ENCODE peak calls at places on chromosomes 6 and 20, in eight cellular contexts. F is activated naive CD8-positive, alpha-beta T cell treated with anti-CD3 and anti-CD28 coated beads, Interleukin-2, amount 50 U/mL, for 24 hours; Y is SK-N-SH; X is AG08395; P is myocyte; U is ELR; S is iPS-NIHi11; M is mesenteric fat pad. A is an unnamed sample.

GRCh38 chr6:50056242-50056641 is 6.5 kb upstream of the DEFB112 start:
- DNase-seq in P (no peak), M (no peak), S (no peak), F (no peak), X (no peak), U (no peak), Y (no peak), A (no peak)

GRCh38 chr6:150667977-150668716 is 68.5 kb downstream of the PLEKHG1 start:
- DNase-seq in X (peak; percentile 81), Y (no peak), P (peak; percentile 55), F (no peak), U (peak; percentile 38), M (no peak), S (peak; percentile 63), A (no peak)

GRCh38 chr6:154721460-154721859 is 11.8 kb upstream of the SCAF8 start:
- DNase-seq in Y (no peak), X (peak; percentile 37), F (no peak), P (peak; percentile 74), S (no peak), M (no peak), U (peak; percentile 95), A (no peak)

GRCh38 chr6:104753251-104753650 is 106.5 kb downstream of the HACE1 start:
- DNase-seq in X (no peak), U (no peak), M (no peak), S (no peak), Y (no peak), P (no peak), F (no peak), A (no peak)

GRCh38 chr6:163260911-163261310 is 153.6 kb upstream of the QKI start:
- DNase-seq in S (peak; percentile 49), X (no peak), F (no peak), U (no peak), Y (no peak), P (no peak), M (no peak), A (no peak)

GRCh38 chr20:51612896-51613295 is 70.4 kb upstream of the NFATC2 start:
- DNase-seq in F (no peak), X (no peak), P (no peak), U (no peak), S (no peak), Y (no peak), M (no peak), A (no peak)

GRCh38 chr6:53734473-53735299 is 60.1 kb upstream of the LRRC1 start:
- DNase-seq in P (peak; percentile 53), U (peak; percentile 97), F (peak; percentile 38), S (peak; percentile 53), M (no peak), X (peak; percentile 58), Y (peak; percentile 9), A (peak; percentile 26)

GRCh38 chr20:37907677-37908397 is 4.9 kb downstream of the VSTM2L start:
- DNase-seq in X (peak; percentile 86), Y (peak; percentile 85), F (no peak), S (peak; percentile 74), M (no peak), P (peak; percentile 84), U (peak; percentile 72), A (no peak)

GRCh38 chr20:13261460-13262301 is 40.6 kb downstream of the ISM1 start:
- DNase-seq in M (no peak), F (peak; percentile 75), S (peak; percentile 77), Y (peak; percentile 55), P (peak; percentile 68), X (peak; percentile 78), U (peak; percentile 55), A (no peak)

GRCh38 chr20:7159903-7160302 is 392.4 kb downstream of the BMP2 start:
- DNase-seq in M (no peak), S (no peak), F (no peak), X (no peak), P (no peak), U (no peak), Y (no peak), A (no peak)

GRCh38 chr6:20208687-20209378 is 3.4 kb downstream of the MBOAT1 start:
- DNase-seq in X (no peak), F (no peak), U (no peak), Y (no peak), M (no peak), P (no peak), S (no peak), A (no peak)

GRCh38 chr6:160678744-160679401 is 14.8 kb upstream of the LPA start:
- DNase-seq in U (no peak), Y (peak; percentile 13), X (no peak), F (no peak), S (peak; percentile 38), M (no peak), P (no peak), A (no peak)

GRCh38 chr6:153024401-153025017 is 22.0 kb upstream of the MTRF1L start:
- DNase-seq in X (peak; percentile 57), U (peak; percentile 75), Y (peak; percentile 60), S (peak; percentile 69), P (peak; percentile 60), F (peak; percentile 14), M (no peak), A (peak; percentile 45)

GRCh38 chr20:60095456-60095855 is 137.2 kb downstream of the CDH26 start:
- DNase-seq in Y (no peak), U (no peak), X (no peak), M (no peak), P (no peak), F (no peak), S (no peak), A (no peak)

GRCh38 chr6:132907915-132908314 is 93.5 kb downstream of the RPS12 start:
- DNase-seq in M (no peak), P (peak; percentile 31), X (peak; percentile 7), F (no peak), Y (no peak), U (peak; percentile 92), S (no peak), A (no peak)

GRCh38 chr20:63834545-63834880 is 3.4 kb upstream of the ZBTB46 start:
- DNase-seq in M (no peak), F (no peak), X (no peak), Y (no peak), U (no peak), P (no peak), S (no peak), A (no peak)

GRCh38 chr6:108896111-108896661 is 48.0 kb downstream of the ARMC2 start:
- DNase-seq in M (no peak), Y (no peak), U (peak; percentile 83), P (peak; percentile 75), F (no peak), X (peak; percentile 78), S (no peak), A (no peak)

GRCh38 chr6:111105578-111105977 is 18.3 kb downstream of the SLC16A10 start:
- DNase-seq in P (peak; percentile 43), M (no peak), X (no peak), Y (peak; percentile 27), U (peak; percentile 86), S (peak; percentile 33), F (peak; percentile 27), A (no peak)

GRCh38 chr6:98384766-98385165 is 449.6 kb upstream of the POU3F2 start:
- DNase-seq in M (no peak), U (no peak), X (no peak), Y (no peak), P (no peak), S (no peak), F (no peak), A (no peak)

GRCh38 chr6:137661601-137662000 is 167.4 kb upstream of the OLIG3 start:
- DNase-seq in X (peak; percentile 32), Y (no peak), S (peak; percentile 61), F (peak; percentile 44), P (peak; percentile 28), M (no peak), U (peak; percentile 35), A (no peak)

GRCh38 chr20:50333856-50334255 is 143.2 kb downstream of the CEBPB start:
- DNase-seq in U (peak; percentile 61), M (no peak), P (peak; percentile 20), F (no peak), S (no peak), Y (no peak), X (peak; percentile 73), A (no peak)

GRCh38 chr20:58251979-58252591 is 23.6 kb upstream of the ANKRD60 start:
- DNase-seq in X (peak; percentile 95), Y (no peak), S (no peak), U (peak; percentile 99), P (peak; percentile 59), M (no peak), F (no peak), A (no peak)

GRCh38 chr6:137894779-137895385 is 27.8 kb downstream of the TNFAIP3 start:
- DNase-seq in F (no peak), U (peak; percentile 55), Y (no peak), X (peak; percentile 45), S (no peak), M (no peak), P (no peak), A (no peak)

GRCh38 chr6:126812651-126813050 is 305.8 kb upstream of the RSPO3 start:
- DNase-seq in P (peak; percentile 42), M (no peak), S (no peak), F (no peak), U (no peak), X (no peak), Y (no peak), A (no peak)

GRCh38 chr6:156279306-156279969 is 497.7 kb upstream of the ARID1B start:
- DNase-seq in X (no peak), M (no peak), F (no peak), Y (peak; percentile 61), U (no peak), S (no peak), P (peak; percentile 35), A (peak; percentile 28)

GRCh38 chr6:7542878-7543394 is 1.5 kb downstream of the DSP start:
- DNase-seq in Y (peak; percentile 42), F (no peak), X (peak; percentile 55), U (peak; percentile 28), S (peak; percentile 73), M (no peak), P (peak; percentile 47), A (no peak)

GRCh38 chr6:90249044-90249443 is 47.6 kb downstream of the BACH2 start:
- DNase-seq in X (no peak), F (no peak), Y (no peak), P (no peak), U (peak; percentile 20), M (no peak), S (no peak), A (no peak)

GRCh38 chr20:59933296-59933848 is at the start of gene SYCP2:
- DNase-seq in M (no peak), F (peak; percentile 60), U (no peak), X (peak; percentile 77), P (no peak), S (peak; percentile 61), Y (peak; percentile 95), A (no peak)

GRCh38 chr6:14317616-14318015 is 200.0 kb downstream of the CD83 start:
- DNase-seq in P (no peak), F (no peak), M (no peak), Y (peak; percentile 32), X (no peak), U (no peak), S (no peak), A (no peak)

GRCh38 chr6:30857537-30857936 is 26.8 kb upstream of the DDR1 start:
- DNase-seq in S (peak; percentile 33), F (no peak), M (peak; percentile 39), P (no peak), Y (no peak), U (no peak), X (no peak), A (peak; percentile 51)

GRCh38 chr6:40817369-40817768 is 221.7 kb downstream of the UNC5CL start:
- DNase-seq in X (no peak), F (no peak), Y (no peak), U (no peak), M (no peak), S (no peak), P (peak; percentile 56), A (no peak)

GRCh38 chr20:50676888-50677287 is 14.5 kb downstream of the RIPOR3 start:
- DNase-seq in F (no peak), X (no peak), S (no peak), M (no peak), U (no peak), P (no peak), Y (no peak), A (no peak)

GRCh38 chr6:3427740-3428085 is 29.1 kb downstream of the SLC22A23 start:
- DNase-seq in M (no peak), U (no peak), Y (no peak), X (peak; percentile 71), P (no peak), F (no peak), S (no peak), A (no peak)

GRCh38 chr20:45933231-45934045 is 1.0 kb upstream of the PCIF1 start:
- DNase-seq in Y (peak; percentile 81), U (peak; percentile 91), M (no peak), X (peak; percentile 77), S (peak; percentile 86), F (peak; percentile 66), P (peak; percentile 90), A (peak; percentile 38)